ENCODE peak calls at places on chromosomes 16 and 17, in four cellular contexts. One of them, this sample, is unnamed.

GRCh38 chr16:77213542-77214108 is 14.4 kb downstream of the SYCE1L start:
- DNase-seq in A549: peak; percentile 90
- DNase-seq in upper lobe of right lung: no peak
- DNase-seq in colonic mucosa: no peak
- DNase-seq in this sample: no peak

GRCh38 chr16:66167564-66168291 is 198.8 kb upstream of the CDH5 start:
- DNase-seq in A549: no peak
- DNase-seq in upper lobe of right lung: no peak
- DNase-seq in colonic mucosa: no peak
- DNase-seq in this sample: no peak

GRCh38 chr16:85607331-85607765 is 5.8 kb upstream of the GSE1 start:
- DNase-seq in A549: no peak
- DNase-seq in upper lobe of right lung: no peak
- DNase-seq in colonic mucosa: peak; percentile 52
- DNase-seq in this sample: no peak

GRCh38 chr16:71467810-71468209 is 5.8 kb upstream of the ZNF23 start:
- DNase-seq in A549: no peak
- DNase-seq in upper lobe of right lung: no peak
- DNase-seq in colonic mucosa: no peak
- DNase-seq in this sample: no peak

GRCh38 chr16:54503011-54503410 is 216.4 kb upstream of the IRX3 start:
- DNase-seq in A549: no peak
- DNase-seq in upper lobe of right lung: no peak
- DNase-seq in colonic mucosa: peak; percentile 38
- DNase-seq in this sample: no peak

GRCh38 chr17:77571562-77571981 is 386.9 kb upstream of the TNRC6C start:
- DNase-seq in A549: no peak
- DNase-seq in upper lobe of right lung: peak; percentile 40
- DNase-seq in colonic mucosa: no peak
- DNase-seq in this sample: no peak

GRCh38 chr17:76673729-76674128 is 30.2 kb upstream of the ST6GALNAC1 start:
- DNase-seq in A549: no peak
- DNase-seq in upper lobe of right lung: no peak
- DNase-seq in colonic mucosa: no peak
- DNase-seq in this sample: peak; percentile 74

GRCh38 chr17:56678249-56679144 is 85.0 kb downstream of the NOG start:
- DNase-seq in A549: no peak
- DNase-seq in upper lobe of right lung: no peak
- DNase-seq in colonic mucosa: no peak
- DNase-seq in this sample: no peak

GRCh38 chr17:33572615-33573014 is 279.5 kb upstream of the ASIC2 start:
- DNase-seq in A549: no peak
- DNase-seq in upper lobe of right lung: no peak
- DNase-seq in colonic mucosa: no peak
- DNase-seq in this sample: no peak

GRCh38 chr16:25141648-25142047 is 30.1 kb downstream of the LCMT1 start:
- DNase-seq in A549: no peak
- DNase-seq in upper lobe of right lung: no peak
- DNase-seq in colonic mucosa: no peak
- DNase-seq in this sample: no peak

GRCh38 chr17:10069301-10069700 is 129.1 kb downstream of the GAS7 start:
- DNase-seq in A549: no peak
- DNase-seq in upper lobe of right lung: no peak
- DNase-seq in colonic mucosa: no peak
- DNase-seq in this sample: no peak

GRCh38 chr16:49675417-49675816 is 180.5 kb downstream of the ZNF423 start:
- DNase-seq in A549: no peak
- DNase-seq in upper lobe of right lung: no peak
- DNase-seq in colonic mucosa: no peak
- DNase-seq in this sample: no peak

GRCh38 chr16:4537376-4538066 is 1.1 kb downstream of the CDIP1 start:
- DNase-seq in A549: no peak
- DNase-seq in upper lobe of right lung: no peak
- DNase-seq in colonic mucosa: peak; percentile 25
- DNase-seq in this sample: no peak

GRCh38 chr17:297758-298157 is 54.8 kb downstream of the RPH3AL start:
- DNase-seq in A549: no peak
- DNase-seq in upper lobe of right lung: peak; percentile 55
- DNase-seq in colonic mucosa: no peak
- DNase-seq in this sample: no peak

GRCh38 chr16:49978569-49979326 is 46.3 kb upstream of the CNEP1R1 start:
- DNase-seq in A549: no peak
- DNase-seq in upper lobe of right lung: no peak
- DNase-seq in colonic mucosa: no peak
- DNase-seq in this sample: no peak

GRCh38 chr17:39666601-39667261 is 1.5 kb upstream of the PNMT start:
- DNase-seq in A549: no peak
- DNase-seq in upper lobe of right lung: no peak
- DNase-seq in colonic mucosa: no peak
- DNase-seq in this sample: no peak

GRCh38 chr17:81868674-81869220 is 2.4 kb downstream of the ARHGDIA start:
- DNase-seq in A549: peak; percentile 58
- DNase-seq in upper lobe of right lung: peak; percentile 74
- DNase-seq in colonic mucosa: no peak
- DNase-seq in this sample: peak; percentile 76

GRCh38 chr17:59487161-59487873 is 78.1 kb upstream of the DHX40 start:
- DNase-seq in A549: no peak
- DNase-seq in upper lobe of right lung: no peak
- DNase-seq in colonic mucosa: no peak
- DNase-seq in this sample: no peak

GRCh38 chr17:19646788-19647696 is 1.5 kb upstream of the ALDH3A2 start:
- DNase-seq in A549: no peak
- DNase-seq in upper lobe of right lung: no peak
- DNase-seq in colonic mucosa: peak; percentile 40
- DNase-seq in this sample: no peak

GRCh38 chr17:11991461-11991860 is 5.8 kb downstream of the ZNF18 start:
- DNase-seq in A549: no peak
- DNase-seq in upper lobe of right lung: no peak
- DNase-seq in colonic mucosa: no peak
- DNase-seq in this sample: no peak

GRCh38 chr17:11999715-12000114 is 2.4 kb upstream of the ZNF18 start:
- DNase-seq in A549: no peak
- DNase-seq in upper lobe of right lung: no peak
- DNase-seq in colonic mucosa: no peak
- DNase-seq in this sample: no peak

GRCh38 chr17:11997972-11998233 is 628 bp upstream of the ZNF18 start:
- DNase-seq in A549: no peak
- DNase-seq in upper lobe of right lung: no peak
- DNase-seq in colonic mucosa: peak; percentile 22
- DNase-seq in this sample: no peak

GRCh38 chr17:11997147-11997971 is at the start of gene ZNF18:
- DNase-seq in A549: peak; percentile 95
- DNase-seq in upper lobe of right lung: peak; percentile 99
- DNase-seq in colonic mucosa: peak; percentile 95
- DNase-seq in this sample: peak; percentile 82

GRCh38 chr17:11996722-11997146 is 541 bp downstream of the ZNF18 start:
- DNase-seq in A549: peak; percentile 59
- DNase-seq in upper lobe of right lung: no peak
- DNase-seq in colonic mucosa: peak; percentile 66
- DNase-seq in this sample: no peak
- TF ChIP-seq CTCF in A549: no peak
- TF ChIP-seq CTCF in upper lobe of right lung: no peak
- TF ChIP-seq CTCF in colonic mucosa: no peak
- TF ChIP-seq CTCF in this sample: no peak

DNA sequence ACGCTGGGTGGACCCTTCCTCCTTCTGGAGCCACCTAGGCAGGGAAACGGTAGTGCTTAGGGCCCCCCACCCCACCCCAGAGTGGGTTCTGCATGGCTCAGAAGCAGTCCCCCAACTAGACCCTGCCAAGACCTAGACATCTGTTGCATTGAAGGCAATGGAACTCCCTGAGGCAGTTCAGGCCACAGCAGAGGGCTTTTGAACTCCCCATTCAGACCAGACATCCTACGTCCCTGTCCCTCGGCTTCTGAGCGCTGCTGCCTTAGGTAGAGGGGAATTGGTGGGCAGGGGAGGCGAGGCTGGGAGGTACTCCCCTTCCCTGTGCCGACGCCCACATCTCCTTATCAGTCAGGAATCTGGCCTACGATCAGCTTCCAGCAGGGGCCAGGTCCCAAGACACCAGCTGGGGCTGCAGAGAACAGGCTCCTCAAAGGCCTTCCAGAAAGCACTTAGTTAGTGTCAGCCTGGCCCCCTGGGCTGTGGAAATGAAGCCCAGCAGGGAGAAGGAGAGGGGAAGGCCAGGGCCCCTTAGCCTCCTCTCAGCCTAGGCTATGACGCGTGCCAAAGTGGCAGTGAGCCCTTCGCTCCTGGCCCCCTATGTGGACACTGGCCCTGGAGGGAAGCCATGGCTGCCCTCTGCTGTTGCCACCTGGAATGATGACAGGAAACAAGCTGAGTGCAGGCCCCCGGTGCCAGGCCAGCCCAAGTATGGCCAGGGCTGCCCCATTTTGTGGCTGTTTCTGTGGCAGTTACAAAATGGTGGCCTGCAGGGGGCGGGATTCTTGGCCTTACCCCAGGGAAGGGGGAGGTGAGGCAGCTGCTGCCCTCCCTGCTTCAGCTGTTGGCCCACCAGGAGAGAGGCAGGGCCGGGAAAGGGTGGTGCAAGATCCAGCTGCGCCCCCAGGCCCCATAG is 11.1 kb downstream of the TBX4 start:
- DNase-seq in A549: no peak
- DNase-seq in upper lobe of right lung: peak; percentile 65
- DNase-seq in colonic mucosa: no peak
- DNase-seq in this sample: no peak
- TF ChIP-seq CTCF in A549: no peak
- TF ChIP-seq CTCF in upper lobe of right lung: peak; percentile 14
- TF ChIP-seq CTCF in colonic mucosa: no peak
- TF ChIP-seq CTCF in this sample: peak; percentile 5

GRCh38 chr17:40884708-40885512 is at the start of gene KRT20:
- DNase-seq in A549: peak; percentile 64
- DNase-seq in upper lobe of right lung: no peak
- DNase-seq in colonic mucosa: peak; percentile 64
- DNase-seq in this sample: no peak
- TF ChIP-seq CTCF in A549: peak; percentile 17
- TF ChIP-seq CTCF in upper lobe of right lung: no peak
- TF ChIP-seq CTCF in colonic mucosa: peak; percentile 31
- TF ChIP-seq CTCF in this sample: no peak

DNA sequence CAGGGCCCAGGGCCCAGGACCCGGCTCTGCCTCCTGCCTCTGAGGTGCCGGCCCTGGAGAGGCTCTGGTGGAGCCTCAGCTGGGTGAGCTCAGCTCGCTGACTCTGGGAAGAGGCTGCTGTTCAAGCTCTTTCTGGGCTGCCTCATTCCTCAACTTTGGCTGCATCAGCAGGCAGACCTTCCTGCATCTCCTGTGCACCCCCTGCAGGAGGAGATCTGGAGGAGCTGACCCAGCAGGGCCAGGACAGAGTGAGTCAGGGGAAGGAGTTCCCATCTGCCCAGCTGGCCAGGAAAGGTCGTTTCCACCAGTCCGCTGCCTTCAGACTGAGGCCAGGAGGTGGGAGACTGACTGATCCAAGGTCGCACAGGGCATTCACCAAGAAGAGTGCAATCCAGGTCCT is 10.7 kb downstream of the CRHR1 start:
- DNase-seq in A549: peak; percentile 66
- DNase-seq in upper lobe of right lung: no peak
- DNase-seq in colonic mucosa: no peak
- DNase-seq in this sample: no peak
- TF ChIP-seq CTCF in A549: no peak
- TF ChIP-seq CTCF in upper lobe of right lung: no peak
- TF ChIP-seq CTCF in colonic mucosa: no peak
- TF ChIP-seq CTCF in this sample: no peak

GRCh38 chr16:84175351-84176081 is 11.3 kb downstream of the TAF1C start:
- DNase-seq in A549: peak; percentile 55
- DNase-seq in upper lobe of right lung: no peak
- DNase-seq in colonic mucosa: peak; percentile 74
- DNase-seq in this sample: peak; percentile 12
- TF ChIP-seq CTCF in A549: peak; percentile 40
- TF ChIP-seq CTCF in upper lobe of right lung: peak; percentile 62
- TF ChIP-seq CTCF in colonic mucosa: peak; percentile 52
- TF ChIP-seq CTCF in this sample: peak; percentile 81

GRCh38 chr17:5286846-5287245 is 4.8 kb downstream of the RABEP1 start:
- DNase-seq in A549: no peak
- DNase-seq in upper lobe of right lung: no peak
- DNase-seq in colonic mucosa: no peak
- DNase-seq in this sample: no peak

GRCh38 chr17:5282639-5283217 is 644 bp downstream of the RABEP1 start:
- DNase-seq in A549: no peak
- DNase-seq in upper lobe of right lung: peak; percentile 76
- DNase-seq in colonic mucosa: peak; percentile 29
- DNase-seq in this sample: no peak

GRCh38 chr17:5283531-5284315 is 1.6 kb downstream of the RABEP1 start:
- DNase-seq in A549: no peak
- DNase-seq in upper lobe of right lung: no peak
- DNase-seq in colonic mucosa: no peak
- DNase-seq in this sample: no peak

GRCh38 chr17:5281814-5282638 is at the start of gene RABEP1:
- DNase-seq in A549: peak; percentile 69
- DNase-seq in upper lobe of right lung: peak; percentile 96
- DNase-seq in colonic mucosa: peak; percentile 96
- DNase-seq in this sample: peak; percentile 79
- TF ChIP-seq CTCF in A549: no peak
- TF ChIP-seq CTCF in upper lobe of right lung: peak; percentile 31
- TF ChIP-seq CTCF in colonic mucosa: no peak
- TF ChIP-seq CTCF in this sample: no peak

DNA sequence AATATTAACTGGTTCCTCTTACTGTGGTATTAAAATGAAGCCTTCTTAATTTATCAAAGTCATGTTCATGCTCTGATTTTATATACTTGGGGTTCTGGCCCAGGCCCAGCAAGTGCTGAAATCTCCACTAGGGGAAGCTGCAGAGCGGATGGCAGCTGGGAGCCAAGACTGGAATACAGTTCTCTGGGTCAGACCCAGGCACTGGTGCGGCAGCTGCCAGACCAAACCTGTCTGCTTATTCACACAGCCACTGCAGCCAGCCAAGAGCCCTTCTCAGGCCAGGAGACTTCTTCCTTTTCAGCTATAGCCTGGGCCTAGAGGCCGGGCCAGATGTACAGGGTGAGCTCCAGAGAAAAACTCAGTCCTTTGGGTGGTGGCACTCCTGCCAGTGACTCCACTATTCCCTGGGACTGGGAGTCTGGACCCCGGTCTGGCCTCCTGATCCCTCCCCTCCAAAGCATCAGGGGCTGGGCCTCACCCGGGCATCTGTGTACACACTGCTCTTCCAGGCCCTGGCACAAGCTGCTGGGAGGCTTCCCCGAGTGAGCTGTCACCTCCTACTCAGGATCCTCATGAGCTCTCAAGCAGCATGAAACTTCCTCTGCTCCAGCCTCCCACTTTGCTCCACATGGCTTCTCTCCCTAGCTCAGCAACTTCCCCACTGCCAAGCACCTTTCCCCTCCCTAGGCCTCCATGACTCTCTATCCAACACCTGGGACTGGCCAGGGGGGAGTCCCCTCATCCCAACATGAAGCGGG is 24.4 kb downstream of the ATP6V0D1 start:
- DNase-seq in A549: peak; percentile 58
- DNase-seq in upper lobe of right lung: no peak
- DNase-seq in colonic mucosa: peak; percentile 77
- DNase-seq in this sample: no peak
- TF ChIP-seq CTCF in A549: no peak
- TF ChIP-seq CTCF in upper lobe of right lung: peak; percentile 52
- TF ChIP-seq CTCF in colonic mucosa: peak; percentile 46
- TF ChIP-seq CTCF in this sample: peak; percentile 57